ENCODE peak calls at places on chromosome 5, in four cellular contexts. One of them, this sample, is unnamed.

GRCh38 chr5:135135530-135136201 is 101.6 kb upstream of the PITX1 start:
- DNase-seq in brain microvascular endothelial cell: peak; percentile 14
- DNase-seq in psoas muscle: peak; percentile 89
- DNase-seq in endothelial cell of umbilical vein: no peak
- DNase-seq in this sample: no peak

GRCh38 chr5:174831985-174832384 is 107.6 kb downstream of the MSX2 start:
- DNase-seq in brain microvascular endothelial cell: no peak
- DNase-seq in psoas muscle: no peak
- DNase-seq in endothelial cell of umbilical vein: no peak
- DNase-seq in this sample: no peak

GRCh38 chr5:141783599-141784296 is 94.5 kb downstream of the PCDH1 start:
- DNase-seq in brain microvascular endothelial cell: no peak
- DNase-seq in psoas muscle: no peak
- DNase-seq in endothelial cell of umbilical vein: no peak
- DNase-seq in this sample: no peak

GRCh38 chr5:149550267-149550582 is 1.0 kb downstream of the CSNK1A1 start:
- DNase-seq in brain microvascular endothelial cell: no peak
- DNase-seq in psoas muscle: no peak
- DNase-seq in endothelial cell of umbilical vein: peak; percentile 69
- DNase-seq in this sample: no peak

GRCh38 chr5:142576804-142577203 is 109.1 kb downstream of the FGF1 start:
- DNase-seq in brain microvascular endothelial cell: no peak
- DNase-seq in psoas muscle: no peak
- DNase-seq in endothelial cell of umbilical vein: no peak
- DNase-seq in this sample: no peak

GRCh38 chr5:54774281-54775171 is 210.9 kb downstream of the ESM1 start:
- DNase-seq in brain microvascular endothelial cell: no peak
- DNase-seq in psoas muscle: peak; percentile 75
- DNase-seq in endothelial cell of umbilical vein: peak; percentile 7
- DNase-seq in this sample: peak; percentile 61

GRCh38 chr5:72541501-72542235 is 34.5 kb upstream of the ZNF366 start:
- DNase-seq in brain microvascular endothelial cell: no peak
- DNase-seq in psoas muscle: peak; percentile 60
- DNase-seq in endothelial cell of umbilical vein: no peak
- DNase-seq in this sample: no peak

GRCh38 chr5:96228449-96228848 is 204.6 kb downstream of the PCSK1 start:
- DNase-seq in brain microvascular endothelial cell: no peak
- DNase-seq in psoas muscle: no peak
- DNase-seq in endothelial cell of umbilical vein: no peak
- DNase-seq in this sample: no peak

GRCh38 chr5:136808756-136809155 is 443.4 kb upstream of the TRPC7 start:
- DNase-seq in brain microvascular endothelial cell: no peak
- DNase-seq in psoas muscle: no peak
- DNase-seq in endothelial cell of umbilical vein: no peak
- DNase-seq in this sample: no peak

GRCh38 chr5:62286834-62287611 is 19.0 kb upstream of the KIF2A start:
- DNase-seq in brain microvascular endothelial cell: no peak
- DNase-seq in psoas muscle: no peak
- DNase-seq in endothelial cell of umbilical vein: no peak
- DNase-seq in this sample: no peak

GRCh38 chr5:124634820-124635323 is 111.6 kb downstream of the ZNF608 start:
- DNase-seq in brain microvascular endothelial cell: no peak
- DNase-seq in psoas muscle: no peak
- DNase-seq in endothelial cell of umbilical vein: no peak
- DNase-seq in this sample: no peak

GRCh38 chr5:138339086-138339456 is 1.0 kb downstream of the FAM53C start:
- DNase-seq in brain microvascular endothelial cell: no peak
- DNase-seq in psoas muscle: no peak
- DNase-seq in endothelial cell of umbilical vein: peak; percentile 54
- DNase-seq in this sample: no peak

GRCh38 chr5:174511711-174512253 is 212.6 kb upstream of the MSX2 start:
- DNase-seq in brain microvascular endothelial cell: no peak
- DNase-seq in psoas muscle: no peak
- DNase-seq in endothelial cell of umbilical vein: no peak
- DNase-seq in this sample: no peak

GRCh38 chr5:2872676-2873075 is 121.2 kb upstream of the IRX2 start:
- DNase-seq in brain microvascular endothelial cell: no peak
- DNase-seq in psoas muscle: no peak
- DNase-seq in endothelial cell of umbilical vein: no peak
- DNase-seq in this sample: peak; percentile 21

GRCh38 chr5:124873189-124873588 is 126.8 kb upstream of the ZNF608 start:
- DNase-seq in brain microvascular endothelial cell: no peak
- DNase-seq in psoas muscle: no peak
- DNase-seq in endothelial cell of umbilical vein: no peak
- DNase-seq in this sample: no peak

DNA sequence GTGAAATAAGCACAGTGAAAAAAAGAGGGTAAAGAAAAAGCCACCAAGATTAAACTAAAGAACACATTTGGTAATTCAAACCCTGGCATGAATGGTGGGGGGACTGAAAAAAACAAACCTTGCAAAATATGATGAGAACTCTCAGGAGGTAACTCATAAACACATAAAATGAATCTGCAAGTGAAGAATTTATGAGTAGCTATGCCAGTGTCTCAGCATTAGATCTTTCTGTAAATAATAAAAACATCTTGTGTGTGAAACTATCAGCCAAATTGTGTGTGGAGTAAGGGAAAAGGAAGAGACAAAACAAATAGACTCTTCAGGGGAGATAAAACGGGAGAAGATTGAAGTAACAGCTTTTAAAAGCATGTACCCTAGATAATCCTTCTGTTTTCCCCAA is 129.6 kb upstream of the SPEF2 start:
- DNase-seq in brain microvascular endothelial cell: no peak
- DNase-seq in psoas muscle: no peak
- DNase-seq in endothelial cell of umbilical vein: no peak
- DNase-seq in this sample: no peak
- H3K36me3 ChIP-seq in brain microvascular endothelial cell: no peaks in the 10 kb centered on the region
- H3K36me3 ChIP-seq in psoas muscle: no peaks in the 10 kb centered on the region
- H3K36me3 ChIP-seq in endothelial cell of umbilical vein: no peaks in the 10 kb centered on the region
- H3K36me3 ChIP-seq in this sample: no peaks in the 10 kb centered on the region

GRCh38 chr5:169796731-169797130 is 159.7 kb downstream of the DOCK2 start:
- DNase-seq in brain microvascular endothelial cell: no peak
- DNase-seq in psoas muscle: no peak
- DNase-seq in endothelial cell of umbilical vein: no peak
- DNase-seq in this sample: no peak

GRCh38 chr5:169795311-169795710 is 158.2 kb downstream of the DOCK2 start:
- DNase-seq in brain microvascular endothelial cell: no peak
- DNase-seq in psoas muscle: no peak
- DNase-seq in endothelial cell of umbilical vein: no peak
- DNase-seq in this sample: no peak

GRCh38 chr5:169798438-169798837 is 161.4 kb downstream of the DOCK2 start:
- DNase-seq in brain microvascular endothelial cell: no peak
- DNase-seq in psoas muscle: no peak
- DNase-seq in endothelial cell of umbilical vein: no peak
- DNase-seq in this sample: no peak

GRCh38 chr5:169798906-169799660 is 162.0 kb downstream of the DOCK2 start:
- DNase-seq in brain microvascular endothelial cell: no peak
- DNase-seq in psoas muscle: no peak
- DNase-seq in endothelial cell of umbilical vein: no peak
- DNase-seq in this sample: no peak

GRCh38 chr5:169797577-169797976 is 160.5 kb downstream of the DOCK2 start:
- DNase-seq in brain microvascular endothelial cell: no peak
- DNase-seq in psoas muscle: no peak
- DNase-seq in endothelial cell of umbilical vein: no peak
- DNase-seq in this sample: no peak
- H3K36me3 ChIP-seq in brain microvascular endothelial cell: no peaks in the 10 kb centered on the region
- H3K36me3 ChIP-seq in psoas muscle: no peaks in the 10 kb centered on the region
- H3K36me3 ChIP-seq in endothelial cell of umbilical vein: no peaks in the 10 kb centered on the region
- H3K36me3 ChIP-seq in this sample: no peaks in the 10 kb centered on the region

GRCh38 chr5:1090538-1090937 is 21.3 kb downstream of the SLC12A7 start:
- DNase-seq in brain microvascular endothelial cell: no peak
- DNase-seq in psoas muscle: peak; percentile 71
- DNase-seq in endothelial cell of umbilical vein: no peak
- DNase-seq in this sample: no peak

GRCh38 chr5:1092122-1092521 is 19.7 kb downstream of the SLC12A7 start:
- DNase-seq in brain microvascular endothelial cell: no peak
- DNase-seq in psoas muscle: no peak
- DNase-seq in endothelial cell of umbilical vein: no peak
- DNase-seq in this sample: no peak

GRCh38 chr5:1093361-1093760 is 18.5 kb downstream of the SLC12A7 start:
- DNase-seq in brain microvascular endothelial cell: no peak
- DNase-seq in psoas muscle: no peak
- DNase-seq in endothelial cell of umbilical vein: no peak
- DNase-seq in this sample: no peak

GRCh38 chr5:1089621-1090040 is 22.2 kb downstream of the SLC12A7 start:
- DNase-seq in brain microvascular endothelial cell: no peak
- DNase-seq in psoas muscle: no peak
- DNase-seq in endothelial cell of umbilical vein: no peak
- DNase-seq in this sample: no peak

GRCh38 chr5:1091632-1092031 is 20.2 kb downstream of the SLC12A7 start:
- DNase-seq in brain microvascular endothelial cell: no peak
- DNase-seq in psoas muscle: no peak
- DNase-seq in endothelial cell of umbilical vein: no peak
- DNase-seq in this sample: no peak
- H3K36me3 ChIP-seq in brain microvascular endothelial cell: no peaks in the 10 kb centered on the region
- H3K36me3 ChIP-seq in psoas muscle: peaks cover 4% of the 10 kb centered on the region
- H3K36me3 ChIP-seq in endothelial cell of umbilical vein: peaks cover 3% of the 10 kb centered on the region
- H3K36me3 ChIP-seq in this sample: peaks cover 48% of the 10 kb centered on the region

GRCh38 chr5:14487101-14487895 is 94.3 kb upstream of the OTULINL start:
- DNase-seq in brain microvascular endothelial cell: no peak
- DNase-seq in psoas muscle: no peak
- DNase-seq in endothelial cell of umbilical vein: no peak
- DNase-seq in this sample: no peak

GRCh38 chr5:14489643-14490042 is 91.9 kb upstream of the OTULINL start:
- DNase-seq in brain microvascular endothelial cell: no peak
- DNase-seq in psoas muscle: no peak
- DNase-seq in endothelial cell of umbilical vein: no peak
- DNase-seq in this sample: no peak

GRCh38 chr5:14490309-14490711 is 91.3 kb upstream of the OTULINL start:
- DNase-seq in brain microvascular endothelial cell: no peak
- DNase-seq in psoas muscle: no peak
- DNase-seq in endothelial cell of umbilical vein: no peak
- DNase-seq in this sample: peak; percentile 80

GRCh38 chr5:14487896-14488570 is 93.6 kb upstream of the OTULINL start:
- DNase-seq in brain microvascular endothelial cell: no peak
- DNase-seq in psoas muscle: no peak
- DNase-seq in endothelial cell of umbilical vein: no peak
- DNase-seq in this sample: no peak

GRCh38 chr5:14488697-14489096 is 92.9 kb upstream of the OTULINL start:
- DNase-seq in brain microvascular endothelial cell: no peak
- DNase-seq in psoas muscle: no peak
- DNase-seq in endothelial cell of umbilical vein: no peak
- DNase-seq in this sample: no peak
- H3K36me3 ChIP-seq in brain microvascular endothelial cell: peaks cover 95% of the 10 kb centered on the region
- H3K36me3 ChIP-seq in psoas muscle: peaks cover 94% of the 10 kb centered on the region
- H3K36me3 ChIP-seq in endothelial cell of umbilical vein: peaks cover 18% of the 10 kb centered on the region
- H3K36me3 ChIP-seq in this sample: peaks cover 93% of the 10 kb centered on the region

DNA sequence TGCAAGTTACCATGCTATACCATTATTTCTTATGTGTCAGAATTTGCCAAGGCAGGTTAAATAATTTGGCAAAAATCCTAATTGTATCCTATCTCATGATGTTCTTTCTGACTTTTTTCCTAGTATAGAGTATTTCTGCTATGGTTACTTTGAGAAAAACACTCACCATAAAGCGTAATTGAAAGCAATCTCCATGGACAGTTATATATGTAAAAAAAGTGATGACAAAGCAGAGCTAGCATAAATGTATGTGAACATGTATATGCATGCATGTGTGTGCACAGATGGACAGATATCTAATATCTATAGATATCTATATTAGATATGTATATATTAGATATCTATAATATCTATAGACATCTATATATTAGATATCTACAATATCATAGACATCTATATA is 57.3 kb downstream of the PJA2 start:
- DNase-seq in brain microvascular endothelial cell: no peak
- DNase-seq in psoas muscle: no peak
- DNase-seq in endothelial cell of umbilical vein: no peak
- DNase-seq in this sample: no peak
- H3K36me3 ChIP-seq in brain microvascular endothelial cell: peaks cover 9% of the 10 kb centered on the region
- H3K36me3 ChIP-seq in psoas muscle: peaks cover 26% of the 10 kb centered on the region
- H3K36me3 ChIP-seq in endothelial cell of umbilical vein: no peaks in the 10 kb centered on the region
- H3K36me3 ChIP-seq in this sample: peaks cover 48% of the 10 kb centered on the region

GRCh38 chr5:910769-911160 is 18.1 kb downstream of the TRIP13 start:
- DNase-seq in brain microvascular endothelial cell: no peak
- DNase-seq in psoas muscle: no peak
- DNase-seq in endothelial cell of umbilical vein: no peak
- DNase-seq in this sample: no peak

GRCh38 chr5:908172-908571 is 15.5 kb downstream of the TRIP13 start:
- DNase-seq in brain microvascular endothelial cell: no peak
- DNase-seq in psoas muscle: no peak
- DNase-seq in endothelial cell of umbilical vein: no peak
- DNase-seq in this sample: no peak

GRCh38 chr5:911601-912000 is 18.9 kb downstream of the TRIP13 start:
- DNase-seq in brain microvascular endothelial cell: peak; percentile 88
- DNase-seq in psoas muscle: no peak
- DNase-seq in endothelial cell of umbilical vein: peak; percentile 23
- DNase-seq in this sample: no peak

GRCh38 chr5:909086-909485 is 16.4 kb downstream of the TRIP13 start:
- DNase-seq in brain microvascular endothelial cell: no peak
- DNase-seq in psoas muscle: no peak
- DNase-seq in endothelial cell of umbilical vein: no peak
- DNase-seq in this sample: no peak

GRCh38 chr5:909994-910768 is 17.5 kb downstream of the TRIP13 start:
- DNase-seq in brain microvascular endothelial cell: no peak
- DNase-seq in psoas muscle: no peak
- DNase-seq in endothelial cell of umbilical vein: no peak
- DNase-seq in this sample: no peak
- H3K36me3 ChIP-seq in brain microvascular endothelial cell: peaks cover 10% of the 10 kb centered on the region
- H3K36me3 ChIP-seq in psoas muscle: no peaks in the 10 kb centered on the region
- H3K36me3 ChIP-seq in endothelial cell of umbilical vein: peaks cover 10% of the 10 kb centered on the region
- H3K36me3 ChIP-seq in this sample: no peaks in the 10 kb centered on the region